ENCODE peak calls at places on chromosomes 4 and X, in nine cellular contexts. One of them, this sample, is unnamed.

GRCh38 chr4:68569466-68570121 is 6.5 kb downstream of the UGT2B17 start:
- DNase-seq in breast epithelium: no peak
- DNase-seq in esophagus squamous epithelium: no peak
- DNase-seq in sigmoid colon: no peak
- DNase-seq in Peyer's patch: no peak
- DNase-seq in suprapubic skin: no peak
- DNase-seq in right lobe of liver: no peak
- DNase-seq in ovary: no peak
- DNase-seq in A549: no peak
- DNase-seq in this sample: no peak

GRCh38 chrX:148582353-148582752 is 81.9 kb downstream of the AFF2 start:
- DNase-seq in breast epithelium: no peak
- DNase-seq in esophagus squamous epithelium: no peak
- DNase-seq in sigmoid colon: no peak
- DNase-seq in Peyer's patch: no peak
- DNase-seq in suprapubic skin: no peak
- DNase-seq in right lobe of liver: no peak
- DNase-seq in ovary: no peak
- DNase-seq in A549: no peak
- DNase-seq in this sample: no peak

GRCh38 chr4:16206848-16207247 is 19.4 kb downstream of the TAPT1 start:
- DNase-seq in breast epithelium: no peak
- DNase-seq in esophagus squamous epithelium: no peak
- DNase-seq in sigmoid colon: no peak
- DNase-seq in Peyer's patch: no peak
- DNase-seq in suprapubic skin: no peak
- DNase-seq in right lobe of liver: no peak
- DNase-seq in ovary: no peak
- DNase-seq in A549: no peak
- DNase-seq in this sample: no peak

GRCh38 chr4:117467404-117467803 is 382.0 kb upstream of the TRAM1L1 start:
- DNase-seq in breast epithelium: no peak
- DNase-seq in esophagus squamous epithelium: no peak
- DNase-seq in sigmoid colon: no peak
- DNase-seq in Peyer's patch: no peak
- DNase-seq in suprapubic skin: no peak
- DNase-seq in right lobe of liver: no peak
- DNase-seq in ovary: no peak
- DNase-seq in A549: no peak
- DNase-seq in this sample: no peak

GRCh38 chr4:7403001-7403400 is 31.7 kb downstream of the PSAPL1 start:
- DNase-seq in breast epithelium: no peak
- DNase-seq in esophagus squamous epithelium: no peak
- DNase-seq in sigmoid colon: peak; percentile 71
- DNase-seq in Peyer's patch: no peak
- DNase-seq in suprapubic skin: no peak
- DNase-seq in right lobe of liver: no peak
- DNase-seq in ovary: no peak
- DNase-seq in A549: no peak
- DNase-seq in this sample: peak; percentile 56

GRCh38 chr4:131644619-131645018 is 1504.5 kb upstream of the PCDH10 start:
- DNase-seq in breast epithelium: no peak
- DNase-seq in esophagus squamous epithelium: no peak
- DNase-seq in sigmoid colon: no peak
- DNase-seq in Peyer's patch: no peak
- DNase-seq in suprapubic skin: no peak
- DNase-seq in right lobe of liver: no peak
- DNase-seq in ovary: no peak
- DNase-seq in A549: peak; percentile 42
- DNase-seq in this sample: no peak

GRCh38 chrX:24954732-24955131 is 61.0 kb downstream of the ARX start:
- DNase-seq in breast epithelium: no peak
- DNase-seq in esophagus squamous epithelium: no peak
- DNase-seq in sigmoid colon: no peak
- DNase-seq in Peyer's patch: no peak
- DNase-seq in suprapubic skin: no peak
- DNase-seq in right lobe of liver: no peak
- DNase-seq in ovary: no peak
- DNase-seq in A549: no peak
- DNase-seq in this sample: no peak

GRCh38 chrX:134622813-134623185 is 35.5 kb downstream of the PLAC1 start:
- DNase-seq in breast epithelium: no peak
- DNase-seq in esophagus squamous epithelium: no peak
- DNase-seq in sigmoid colon: no peak
- DNase-seq in Peyer's patch: no peak
- DNase-seq in suprapubic skin: no peak
- DNase-seq in right lobe of liver: no peak
- DNase-seq in ovary: no peak
- DNase-seq in A549: no peak
- DNase-seq in this sample: no peak

GRCh38 chr4:38101563-38101962 is 141.4 kb downstream of the PTTG2 start:
- DNase-seq in breast epithelium: no peak
- DNase-seq in esophagus squamous epithelium: no peak
- DNase-seq in sigmoid colon: no peak
- DNase-seq in Peyer's patch: no peak
- DNase-seq in suprapubic skin: no peak
- DNase-seq in right lobe of liver: no peak
- DNase-seq in ovary: no peak
- DNase-seq in A549: no peak
- DNase-seq in this sample: no peak

GRCh38 chrX:154734101-154734781 is 16.6 kb downstream of the GAB3 start:
- DNase-seq in breast epithelium: peak; percentile 40
- DNase-seq in esophagus squamous epithelium: no peak
- DNase-seq in sigmoid colon: no peak
- DNase-seq in Peyer's patch: peak; percentile 45
- DNase-seq in suprapubic skin: no peak
- DNase-seq in right lobe of liver: no peak
- DNase-seq in ovary: no peak
- DNase-seq in A549: peak; percentile 19
- DNase-seq in this sample: peak; percentile 33

GRCh38 chrX:10110316-10110932 is 46.4 kb upstream of the CLCN4 start:
- DNase-seq in breast epithelium: no peak
- DNase-seq in esophagus squamous epithelium: no peak
- DNase-seq in sigmoid colon: no peak
- DNase-seq in Peyer's patch: no peak
- DNase-seq in suprapubic skin: no peak
- DNase-seq in right lobe of liver: no peak
- DNase-seq in ovary: no peak
- DNase-seq in A549: no peak
- DNase-seq in this sample: no peak

GRCh38 chrX:10110984-10111363 is 45.8 kb upstream of the CLCN4 start:
- DNase-seq in breast epithelium: no peak
- DNase-seq in esophagus squamous epithelium: no peak
- DNase-seq in sigmoid colon: no peak
- DNase-seq in Peyer's patch: peak; percentile 65
- DNase-seq in suprapubic skin: no peak
- DNase-seq in right lobe of liver: no peak
- DNase-seq in ovary: no peak
- DNase-seq in A549: no peak
- DNase-seq in this sample: no peak

GRCh38 chrX:10109695-10110094 is 47.1 kb upstream of the CLCN4 start:
- DNase-seq in breast epithelium: no peak
- DNase-seq in esophagus squamous epithelium: no peak
- DNase-seq in sigmoid colon: peak; percentile 90
- DNase-seq in Peyer's patch: no peak
- DNase-seq in suprapubic skin: no peak
- DNase-seq in right lobe of liver: no peak
- DNase-seq in ovary: peak; percentile 83
- DNase-seq in A549: no peak
- DNase-seq in this sample: peak; percentile 55

GRCh38 chrX:10106801-10107200 is 50.0 kb upstream of the CLCN4 start:
- DNase-seq in breast epithelium: no peak
- DNase-seq in esophagus squamous epithelium: no peak
- DNase-seq in sigmoid colon: no peak
- DNase-seq in Peyer's patch: peak; percentile 77
- DNase-seq in suprapubic skin: no peak
- DNase-seq in right lobe of liver: no peak
- DNase-seq in ovary: no peak
- DNase-seq in A549: no peak
- DNase-seq in this sample: no peak

GRCh38 chrX:10108288-10108687 is 48.5 kb upstream of the CLCN4 start:
- DNase-seq in breast epithelium: no peak
- DNase-seq in esophagus squamous epithelium: no peak
- DNase-seq in sigmoid colon: no peak
- DNase-seq in Peyer's patch: peak; percentile 41
- DNase-seq in suprapubic skin: no peak
- DNase-seq in right lobe of liver: no peak
- DNase-seq in ovary: no peak
- DNase-seq in A549: no peak
- DNase-seq in this sample: no peak
- H3K4me3 ChIP-seq in breast epithelium: no peak overlapping the region
- H3K4me3 ChIP-seq in esophagus squamous epithelium: no peak overlapping the region
- H3K4me3 ChIP-seq in sigmoid colon: no peak overlapping the region
- H3K4me3 ChIP-seq in Peyer's patch: no peak overlapping the region
- H3K4me3 ChIP-seq in suprapubic skin: no peak overlapping the region
- H3K4me3 ChIP-seq in right lobe of liver: no peak overlapping the region
- H3K4me3 ChIP-seq in ovary: no peak overlapping the region
- H3K4me3 ChIP-seq in A549: no peak overlapping the region
- H3K4me3 ChIP-seq in this sample: no peak overlapping the region

DNA sequence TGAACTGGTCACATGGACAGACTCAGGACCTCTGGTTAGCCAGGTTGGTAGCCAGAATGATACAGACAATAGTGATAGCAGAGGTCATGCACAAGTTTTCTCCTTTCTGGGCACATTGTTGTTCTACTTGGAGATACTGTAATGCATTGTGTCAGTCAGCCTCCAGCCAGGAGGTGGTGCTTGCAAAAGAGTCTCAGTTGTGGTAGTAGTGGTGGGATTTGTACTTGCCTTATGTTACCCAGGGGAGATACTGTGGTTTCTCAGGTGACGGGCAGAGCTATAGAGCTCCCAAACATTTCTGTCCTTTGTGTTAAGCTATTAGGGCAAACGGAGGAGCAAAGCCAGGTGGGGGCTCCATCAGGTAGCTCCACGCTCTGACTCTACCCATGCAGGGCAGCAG is 190.5 kb downstream of the STPG2 start:
- DNase-seq in breast epithelium: no peak
- DNase-seq in esophagus squamous epithelium: no peak
- DNase-seq in sigmoid colon: no peak
- DNase-seq in Peyer's patch: no peak
- DNase-seq in suprapubic skin: no peak
- DNase-seq in right lobe of liver: no peak
- DNase-seq in ovary: no peak
- DNase-seq in A549: no peak
- DNase-seq in this sample: no peak
- TF ChIP-seq CTCF in breast epithelium: no peak
- TF ChIP-seq CTCF in esophagus squamous epithelium: no peak
- TF ChIP-seq CTCF in sigmoid colon: no peak
- TF ChIP-seq CTCF in Peyer's patch: no peak
- TF ChIP-seq CTCF in suprapubic skin: no peak
- TF ChIP-seq CTCF in right lobe of liver: no peak
- TF ChIP-seq CTCF in ovary: no peak
- TF ChIP-seq CTCF in A549: no peak
- TF ChIP-seq CTCF in this sample: no peak

DNA sequence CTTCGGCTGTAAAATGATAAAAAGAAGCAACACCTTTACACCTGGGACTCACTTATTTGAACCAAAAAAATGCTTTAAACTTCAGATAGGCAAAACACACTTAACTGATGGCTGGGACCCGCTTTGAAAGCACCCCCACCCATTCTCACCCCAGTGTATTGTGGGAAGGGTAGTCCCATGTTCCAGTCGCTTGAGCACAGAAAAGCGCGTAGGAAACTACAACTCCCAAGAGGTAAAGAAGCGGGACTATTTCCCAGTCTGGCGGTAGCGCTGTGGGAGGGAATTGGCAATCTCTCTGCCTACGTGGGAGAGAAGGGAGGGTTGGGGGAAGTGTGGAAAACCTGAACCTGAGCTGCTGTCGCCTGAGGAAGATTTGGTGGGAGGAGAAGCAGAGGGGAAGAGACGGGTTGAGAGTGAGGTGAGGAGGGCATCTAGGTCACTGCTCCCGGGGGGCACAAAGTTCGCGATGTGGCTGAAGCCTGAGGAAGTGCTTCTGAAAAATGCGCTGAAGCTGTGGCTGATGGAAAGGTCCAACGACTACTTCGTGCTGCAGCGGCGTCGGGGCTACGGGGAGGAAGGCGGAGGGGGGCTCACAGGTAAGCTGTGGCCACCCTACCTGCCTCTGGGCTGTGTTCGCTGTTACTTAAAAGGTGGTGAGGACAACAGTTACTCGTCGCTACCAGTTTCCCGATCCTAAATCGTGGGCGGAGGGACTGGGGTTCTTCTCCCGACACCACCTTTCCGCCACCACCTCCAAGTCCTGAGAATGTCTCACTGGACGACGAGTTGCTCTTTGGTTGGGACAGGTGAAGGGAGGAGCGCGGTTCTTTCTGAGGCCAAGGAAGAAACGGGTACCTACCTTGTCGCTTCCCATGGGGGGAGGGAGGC is at the start of gene TBC1D8B:
- DNase-seq in breast epithelium: peak; percentile 78
- DNase-seq in esophagus squamous epithelium: no peak
- DNase-seq in sigmoid colon: peak; percentile 89
- DNase-seq in Peyer's patch: no peak
- DNase-seq in suprapubic skin: peak; percentile 78
- DNase-seq in right lobe of liver: peak; percentile 86
- DNase-seq in ovary: peak; percentile 79
- DNase-seq in A549: peak; percentile 89
- DNase-seq in this sample: peak; percentile 77
- TF ChIP-seq POLR2A in breast epithelium: no peak
- TF ChIP-seq POLR2A in esophagus squamous epithelium: no peak
- TF ChIP-seq POLR2A in sigmoid colon: no peak
- TF ChIP-seq POLR2A in Peyer's patch: peak; percentile 47
- TF ChIP-seq POLR2A in suprapubic skin: no peak
- TF ChIP-seq POLR2A in right lobe of liver: no peak
- TF ChIP-seq POLR2A in ovary: peak; percentile 51
- TF ChIP-seq POLR2A in A549: peak; percentile 44
- TF ChIP-seq POLR2A in this sample: peak; percentile 25

GRCh38 chrX:72306085-72306801 is 529 bp upstream of the CITED1 start:
- DNase-seq in breast epithelium: no peak
- DNase-seq in esophagus squamous epithelium: no peak
- DNase-seq in sigmoid colon: no peak
- DNase-seq in Peyer's patch: no peak
- DNase-seq in suprapubic skin: no peak
- DNase-seq in right lobe of liver: no peak
- DNase-seq in ovary: no peak
- DNase-seq in A549: peak; percentile 20
- DNase-seq in this sample: no peak

GRCh38 chrX:72308209-72308565 is 2.5 kb upstream of the CITED1 start:
- DNase-seq in breast epithelium: no peak
- DNase-seq in esophagus squamous epithelium: no peak
- DNase-seq in sigmoid colon: no peak
- DNase-seq in Peyer's patch: no peak
- DNase-seq in suprapubic skin: no peak
- DNase-seq in right lobe of liver: no peak
- DNase-seq in ovary: no peak
- DNase-seq in A549: no peak
- DNase-seq in this sample: no peak

GRCh38 chrX:72306851-72307645 is 1.3 kb upstream of the CITED1 start:
- DNase-seq in breast epithelium: peak; percentile 30
- DNase-seq in esophagus squamous epithelium: no peak
- DNase-seq in sigmoid colon: peak; percentile 79
- DNase-seq in Peyer's patch: peak; percentile 37
- DNase-seq in suprapubic skin: peak; percentile 80
- DNase-seq in right lobe of liver: peak; percentile 59
- DNase-seq in ovary: peak; percentile 38
- DNase-seq in A549: peak; percentile 75
- DNase-seq in this sample: peak; percentile 57

GRCh38 chrX:72308566-72309296 is 3.0 kb upstream of the CITED1 start:
- DNase-seq in breast epithelium: peak; percentile 30
- DNase-seq in esophagus squamous epithelium: no peak
- DNase-seq in sigmoid colon: peak; percentile 79
- DNase-seq in Peyer's patch: peak; percentile 23
- DNase-seq in suprapubic skin: no peak
- DNase-seq in right lobe of liver: peak; percentile 57
- DNase-seq in ovary: peak; percentile 62
- DNase-seq in A549: peak; percentile 58
- DNase-seq in this sample: peak; percentile 53

GRCh38 chrX:72307646-72308051 is 1.9 kb upstream of the CITED1 start:
- DNase-seq in breast epithelium: no peak
- DNase-seq in esophagus squamous epithelium: no peak
- DNase-seq in sigmoid colon: no peak
- DNase-seq in Peyer's patch: no peak
- DNase-seq in suprapubic skin: no peak
- DNase-seq in right lobe of liver: no peak
- DNase-seq in ovary: no peak
- DNase-seq in A549: no peak
- DNase-seq in this sample: no peak
- H3K4me3 ChIP-seq in breast epithelium: peak overlapping the region; percentile 57
- H3K4me3 ChIP-seq in esophagus squamous epithelium: peak overlapping the region; percentile 43
- H3K4me3 ChIP-seq in sigmoid colon: peak overlapping the region; percentile 49
- H3K4me3 ChIP-seq in Peyer's patch: no peak overlapping the region
- H3K4me3 ChIP-seq in suprapubic skin: peak overlapping the region; percentile 61
- H3K4me3 ChIP-seq in right lobe of liver: peak overlapping the region; percentile 46
- H3K4me3 ChIP-seq in ovary: peak overlapping the region; percentile 26
- H3K4me3 ChIP-seq in A549: peak overlapping the region; percentile 63
- H3K4me3 ChIP-seq in this sample: peak overlapping the region; percentile 53